ENCODE peak calls at places on chromosome 7, in five cellular contexts. One of them, this sample, is unnamed.

GRCh38 chr7:66047426-66047825 is 28.2 kb upstream of the ASL start:
- DNase-seq in nephron progenitor cell: no peak
- DNase-seq in MV-4-11: no peak
- DNase-seq in stimulated activated CD8-positive, alpha-beta memory T cell treated with anti-CD3 and anti-CD28 coated beads, Interleukin-12 subunit alpha, Interleukin-12 subunit beta, amount 100 ng/mL, for 1 hour: no peak
- DNase-seq in globus pallidus: no peak
- DNase-seq in this sample: no peak

GRCh38 chr7:47905071-47905920 is 43.0 kb downstream of the PKD1L1 start:
- DNase-seq in nephron progenitor cell: no peak
- DNase-seq in MV-4-11: no peak
- DNase-seq in stimulated activated CD8-positive, alpha-beta memory T cell treated with anti-CD3 and anti-CD28 coated beads, Interleukin-12 subunit alpha, Interleukin-12 subunit beta, amount 100 ng/mL, for 1 hour: no peak
- DNase-seq in globus pallidus: no peak
- DNase-seq in this sample: no peak

GRCh38 chr7:107725138-107725740 is 18.7 kb upstream of the CBLL1 start:
- DNase-seq in nephron progenitor cell: peak; percentile 27
- DNase-seq in MV-4-11: peak; percentile 35
- DNase-seq in stimulated activated CD8-positive, alpha-beta memory T cell treated with anti-CD3 and anti-CD28 coated beads, Interleukin-12 subunit alpha, Interleukin-12 subunit beta, amount 100 ng/mL, for 1 hour: no peak
- DNase-seq in globus pallidus: peak; percentile 28
- DNase-seq in this sample: no peak

GRCh38 chr7:73778801-73779389 is 8.8 kb upstream of the CLDN3 start:
- DNase-seq in nephron progenitor cell: no peak
- DNase-seq in MV-4-11: no peak
- DNase-seq in stimulated activated CD8-positive, alpha-beta memory T cell treated with anti-CD3 and anti-CD28 coated beads, Interleukin-12 subunit alpha, Interleukin-12 subunit beta, amount 100 ng/mL, for 1 hour: no peak
- DNase-seq in globus pallidus: no peak
- DNase-seq in this sample: no peak

GRCh38 chr7:36127075-36127740 is 25.8 kb upstream of the EEPD1 start:
- DNase-seq in nephron progenitor cell: no peak
- DNase-seq in MV-4-11: peak; percentile 69
- DNase-seq in stimulated activated CD8-positive, alpha-beta memory T cell treated with anti-CD3 and anti-CD28 coated beads, Interleukin-12 subunit alpha, Interleukin-12 subunit beta, amount 100 ng/mL, for 1 hour: no peak
- DNase-seq in globus pallidus: peak; percentile 20
- DNase-seq in this sample: no peak

GRCh38 chr7:158912406-158912805 is 56.0 kb downstream of the DYNC2I1 start:
- DNase-seq in nephron progenitor cell: no peak
- DNase-seq in MV-4-11: no peak
- DNase-seq in stimulated activated CD8-positive, alpha-beta memory T cell treated with anti-CD3 and anti-CD28 coated beads, Interleukin-12 subunit alpha, Interleukin-12 subunit beta, amount 100 ng/mL, for 1 hour: no peak
- DNase-seq in globus pallidus: no peak
- DNase-seq in this sample: no peak

GRCh38 chr7:135508853-135509588 is 881 bp downstream of the CNOT4 start:
- DNase-seq in nephron progenitor cell: peak; percentile 27
- DNase-seq in MV-4-11: peak; percentile 35
- DNase-seq in stimulated activated CD8-positive, alpha-beta memory T cell treated with anti-CD3 and anti-CD28 coated beads, Interleukin-12 subunit alpha, Interleukin-12 subunit beta, amount 100 ng/mL, for 1 hour: peak; percentile 4
- DNase-seq in globus pallidus: peak; percentile 43
- DNase-seq in this sample: peak; percentile 47

GRCh38 chr7:2732959-2733584 is 45.1 kb downstream of the AMZ1 start:
- DNase-seq in nephron progenitor cell: no peak
- DNase-seq in MV-4-11: no peak
- DNase-seq in stimulated activated CD8-positive, alpha-beta memory T cell treated with anti-CD3 and anti-CD28 coated beads, Interleukin-12 subunit alpha, Interleukin-12 subunit beta, amount 100 ng/mL, for 1 hour: no peak
- DNase-seq in globus pallidus: peak; percentile 25
- DNase-seq in this sample: peak; percentile 14

GRCh38 chr7:128215739-128216138 is 25.3 kb upstream of the LEP start:
- DNase-seq in nephron progenitor cell: no peak
- DNase-seq in MV-4-11: no peak
- DNase-seq in stimulated activated CD8-positive, alpha-beta memory T cell treated with anti-CD3 and anti-CD28 coated beads, Interleukin-12 subunit alpha, Interleukin-12 subunit beta, amount 100 ng/mL, for 1 hour: no peak
- DNase-seq in globus pallidus: no peak
- DNase-seq in this sample: no peak

GRCh38 chr7:151060416-151061234 is 1.2 kb downstream of the SLC4A2 start:
- DNase-seq in nephron progenitor cell: no peak
- DNase-seq in MV-4-11: no peak
- DNase-seq in stimulated activated CD8-positive, alpha-beta memory T cell treated with anti-CD3 and anti-CD28 coated beads, Interleukin-12 subunit alpha, Interleukin-12 subunit beta, amount 100 ng/mL, for 1 hour: no peak
- DNase-seq in globus pallidus: peak; percentile 61
- DNase-seq in this sample: peak; percentile 64

GRCh38 chr7:106599343-106599698 is 61.6 kb downstream of the CCDC71L start:
- DNase-seq in nephron progenitor cell: no peak
- DNase-seq in MV-4-11: no peak
- DNase-seq in stimulated activated CD8-positive, alpha-beta memory T cell treated with anti-CD3 and anti-CD28 coated beads, Interleukin-12 subunit alpha, Interleukin-12 subunit beta, amount 100 ng/mL, for 1 hour: no peak
- DNase-seq in globus pallidus: no peak
- DNase-seq in this sample: no peak

GRCh38 chr7:143238289-143238995 is 16.6 kb downstream of the TAS2R40 start:
- DNase-seq in nephron progenitor cell: no peak
- DNase-seq in MV-4-11: no peak
- DNase-seq in stimulated activated CD8-positive, alpha-beta memory T cell treated with anti-CD3 and anti-CD28 coated beads, Interleukin-12 subunit alpha, Interleukin-12 subunit beta, amount 100 ng/mL, for 1 hour: no peak
- DNase-seq in globus pallidus: no peak
- DNase-seq in this sample: no peak

GRCh38 chr7:154503962-154504550 is 451.9 kb downstream of the DPP6 start:
- DNase-seq in nephron progenitor cell: peak; percentile 9
- DNase-seq in MV-4-11: peak; percentile 20
- DNase-seq in stimulated activated CD8-positive, alpha-beta memory T cell treated with anti-CD3 and anti-CD28 coated beads, Interleukin-12 subunit alpha, Interleukin-12 subunit beta, amount 100 ng/mL, for 1 hour: no peak
- DNase-seq in globus pallidus: peak; percentile 75
- DNase-seq in this sample: no peak

GRCh38 chr7:490461-491291 is 29.0 kb downstream of the PDGFA start:
- DNase-seq in nephron progenitor cell: no peak
- DNase-seq in MV-4-11: no peak
- DNase-seq in stimulated activated CD8-positive, alpha-beta memory T cell treated with anti-CD3 and anti-CD28 coated beads, Interleukin-12 subunit alpha, Interleukin-12 subunit beta, amount 100 ng/mL, for 1 hour: no peak
- DNase-seq in globus pallidus: no peak
- DNase-seq in this sample: no peak

GRCh38 chr7:138125119-138125518 is 48.9 kb downstream of the AKR1D1 start:
- DNase-seq in nephron progenitor cell: no peak
- DNase-seq in MV-4-11: no peak
- DNase-seq in stimulated activated CD8-positive, alpha-beta memory T cell treated with anti-CD3 and anti-CD28 coated beads, Interleukin-12 subunit alpha, Interleukin-12 subunit beta, amount 100 ng/mL, for 1 hour: no peak
- DNase-seq in globus pallidus: no peak
- DNase-seq in this sample: no peak

GRCh38 chr7:75056476-75056875 is 17.1 kb downstream of the RCC1L start:
- DNase-seq in nephron progenitor cell: no peak
- DNase-seq in MV-4-11: no peak
- DNase-seq in stimulated activated CD8-positive, alpha-beta memory T cell treated with anti-CD3 and anti-CD28 coated beads, Interleukin-12 subunit alpha, Interleukin-12 subunit beta, amount 100 ng/mL, for 1 hour: no peak
- DNase-seq in globus pallidus: no peak
- DNase-seq in this sample: no peak

GRCh38 chr7:158820656-158821055 is 8.7 kb downstream of the ESYT2 start:
- DNase-seq in nephron progenitor cell: no peak
- DNase-seq in MV-4-11: no peak
- DNase-seq in stimulated activated CD8-positive, alpha-beta memory T cell treated with anti-CD3 and anti-CD28 coated beads, Interleukin-12 subunit alpha, Interleukin-12 subunit beta, amount 100 ng/mL, for 1 hour: no peak
- DNase-seq in globus pallidus: no peak
- DNase-seq in this sample: no peak

GRCh38 chr7:96823274-96823673 is 113.6 kb upstream of the SEM1 start:
- DNase-seq in nephron progenitor cell: no peak
- DNase-seq in MV-4-11: peak; percentile 25
- DNase-seq in stimulated activated CD8-positive, alpha-beta memory T cell treated with anti-CD3 and anti-CD28 coated beads, Interleukin-12 subunit alpha, Interleukin-12 subunit beta, amount 100 ng/mL, for 1 hour: no peak
- DNase-seq in globus pallidus: no peak
- DNase-seq in this sample: no peak

GRCh38 chr7:158299607-158300006 is 288.0 kb downstream of the PTPRN2 start:
- DNase-seq in nephron progenitor cell: no peak
- DNase-seq in MV-4-11: no peak
- DNase-seq in stimulated activated CD8-positive, alpha-beta memory T cell treated with anti-CD3 and anti-CD28 coated beads, Interleukin-12 subunit alpha, Interleukin-12 subunit beta, amount 100 ng/mL, for 1 hour: no peak
- DNase-seq in globus pallidus: no peak
- DNase-seq in this sample: no peak

GRCh38 chr7:91327341-91327740 is 63.1 kb downstream of the FZD1 start:
- DNase-seq in nephron progenitor cell: no peak
- DNase-seq in MV-4-11: peak; percentile 88
- DNase-seq in stimulated activated CD8-positive, alpha-beta memory T cell treated with anti-CD3 and anti-CD28 coated beads, Interleukin-12 subunit alpha, Interleukin-12 subunit beta, amount 100 ng/mL, for 1 hour: no peak
- DNase-seq in globus pallidus: no peak
- DNase-seq in this sample: no peak

GRCh38 chr7:122975341-122975740 is 20.2 kb downstream of the TAS2R16 start:
- DNase-seq in nephron progenitor cell: no peak
- DNase-seq in MV-4-11: peak; percentile 36
- DNase-seq in stimulated activated CD8-positive, alpha-beta memory T cell treated with anti-CD3 and anti-CD28 coated beads, Interleukin-12 subunit alpha, Interleukin-12 subunit beta, amount 100 ng/mL, for 1 hour: no peak
- DNase-seq in globus pallidus: no peak
- DNase-seq in this sample: no peak

GRCh38 chr7:86958380-86958779 is 101.1 kb downstream of the ELAPOR2 start:
- DNase-seq in nephron progenitor cell: no peak
- DNase-seq in MV-4-11: no peak
- DNase-seq in stimulated activated CD8-positive, alpha-beta memory T cell treated with anti-CD3 and anti-CD28 coated beads, Interleukin-12 subunit alpha, Interleukin-12 subunit beta, amount 100 ng/mL, for 1 hour: no peak
- DNase-seq in globus pallidus: no peak
- DNase-seq in this sample: no peak

GRCh38 chr7:142587578-142588191 is 161.6 kb upstream of the PRSS1 start:
- DNase-seq in nephron progenitor cell: no peak
- DNase-seq in MV-4-11: peak; percentile 70
- DNase-seq in stimulated activated CD8-positive, alpha-beta memory T cell treated with anti-CD3 and anti-CD28 coated beads, Interleukin-12 subunit alpha, Interleukin-12 subunit beta, amount 100 ng/mL, for 1 hour: no peak
- DNase-seq in globus pallidus: peak; percentile 22
- DNase-seq in this sample: no peak

GRCh38 chr7:125606661-125607060 is 677.0 kb upstream of the POT1 start:
- DNase-seq in nephron progenitor cell: no peak
- DNase-seq in MV-4-11: no peak
- DNase-seq in stimulated activated CD8-positive, alpha-beta memory T cell treated with anti-CD3 and anti-CD28 coated beads, Interleukin-12 subunit alpha, Interleukin-12 subunit beta, amount 100 ng/mL, for 1 hour: no peak
- DNase-seq in globus pallidus: no peak
- DNase-seq in this sample: no peak

GRCh38 chr7:28330384-28331070 is 81.8 kb upstream of the CREB5 start:
- DNase-seq in nephron progenitor cell: no peak
- DNase-seq in MV-4-11: no peak
- DNase-seq in stimulated activated CD8-positive, alpha-beta memory T cell treated with anti-CD3 and anti-CD28 coated beads, Interleukin-12 subunit alpha, Interleukin-12 subunit beta, amount 100 ng/mL, for 1 hour: no peak
- DNase-seq in globus pallidus: no peak
- DNase-seq in this sample: no peak

GRCh38 chr7:103593691-103594090 is 147.7 kb upstream of the SLC26A5 start:
- DNase-seq in nephron progenitor cell: no peak
- DNase-seq in MV-4-11: no peak
- DNase-seq in stimulated activated CD8-positive, alpha-beta memory T cell treated with anti-CD3 and anti-CD28 coated beads, Interleukin-12 subunit alpha, Interleukin-12 subunit beta, amount 100 ng/mL, for 1 hour: no peak
- DNase-seq in globus pallidus: no peak
- DNase-seq in this sample: no peak

GRCh38 chr7:112510032-112510742 is 29.4 kb downstream of the LSMEM1 start:
- DNase-seq in nephron progenitor cell: no peak
- DNase-seq in MV-4-11: peak; percentile 82
- DNase-seq in stimulated activated CD8-positive, alpha-beta memory T cell treated with anti-CD3 and anti-CD28 coated beads, Interleukin-12 subunit alpha, Interleukin-12 subunit beta, amount 100 ng/mL, for 1 hour: no peak
- DNase-seq in globus pallidus: no peak
- DNase-seq in this sample: no peak

GRCh38 chr7:107917770-107918651 is 27.0 kb downstream of the DLD start:
- DNase-seq in nephron progenitor cell: no peak
- DNase-seq in MV-4-11: no peak
- DNase-seq in stimulated activated CD8-positive, alpha-beta memory T cell treated with anti-CD3 and anti-CD28 coated beads, Interleukin-12 subunit alpha, Interleukin-12 subunit beta, amount 100 ng/mL, for 1 hour: no peak
- DNase-seq in globus pallidus: no peak
- DNase-seq in this sample: no peak

GRCh38 chr7:79332091-79332490 is 121.4 kb downstream of the MAGI2 start:
- DNase-seq in nephron progenitor cell: no peak
- DNase-seq in MV-4-11: no peak
- DNase-seq in stimulated activated CD8-positive, alpha-beta memory T cell treated with anti-CD3 and anti-CD28 coated beads, Interleukin-12 subunit alpha, Interleukin-12 subunit beta, amount 100 ng/mL, for 1 hour: no peak
- DNase-seq in globus pallidus: no peak
- DNase-seq in this sample: no peak

GRCh38 chr7:155962191-155962967 is 150.1 kb upstream of the SHH start:
- DNase-seq in nephron progenitor cell: no peak
- DNase-seq in MV-4-11: peak; percentile 82
- DNase-seq in stimulated activated CD8-positive, alpha-beta memory T cell treated with anti-CD3 and anti-CD28 coated beads, Interleukin-12 subunit alpha, Interleukin-12 subunit beta, amount 100 ng/mL, for 1 hour: no peak
- DNase-seq in globus pallidus: no peak
- DNase-seq in this sample: no peak

GRCh38 chr7:66847879-66848810 is 72.9 kb upstream of the TMEM248 start:
- DNase-seq in nephron progenitor cell: no peak
- DNase-seq in MV-4-11: peak; percentile 90
- DNase-seq in stimulated activated CD8-positive, alpha-beta memory T cell treated with anti-CD3 and anti-CD28 coated beads, Interleukin-12 subunit alpha, Interleukin-12 subunit beta, amount 100 ng/mL, for 1 hour: no peak
- DNase-seq in globus pallidus: no peak
- DNase-seq in this sample: no peak

GRCh38 chr7:141785711-141786552 is 4.1 kb upstream of the TAS2R5 start:
- DNase-seq in nephron progenitor cell: peak; percentile 17
- DNase-seq in MV-4-11: peak; percentile 38
- DNase-seq in stimulated activated CD8-positive, alpha-beta memory T cell treated with anti-CD3 and anti-CD28 coated beads, Interleukin-12 subunit alpha, Interleukin-12 subunit beta, amount 100 ng/mL, for 1 hour: peak; percentile 10
- DNase-seq in globus pallidus: peak; percentile 63
- DNase-seq in this sample: no peak

This sample was measured in left lobe of liver.